ENCODE peak calls at places on chromosomes 5 and 9, in nine cellular contexts. R is Panc1, X is Peyer's patch, Z is fibroblast of lung, A is tibial nerve, Q is SK-N-SH, G is heart right ventricle, U is upper lobe of right lung, B is lower lobe of right lung. L is an unnamed sample.

GRCh38 chr5:75037106-75037505 is 15.3 kb downstream of the GCNT4 start:
- DNase-seq in R (no peak), X (no peak), Z (peak; percentile 20), A (no peak), Q (no peak), G (no peak), U (no peak), B (no peak), L (no peak)

GRCh38 chr9:22170162-22170932 is 161.2 kb upstream of the CDKN2B start:
- DNase-seq in R (no peak), X (no peak), Z (peak; percentile 94), A (no peak), Q (no peak), G (no peak), U (no peak), B (no peak), L (no peak)

GRCh38 chr9:129038109-129038852 is 1.9 kb downstream of the MIGA2 start:
- DNase-seq in R (no peak), X (no peak), Z (no peak), A (no peak), Q (no peak), G (peak; percentile 65), U (no peak), B (no peak), L (peak; percentile 78)

GRCh38 chr5:5688925-5689310 is 266.4 kb downstream of the ICE1 start:
- DNase-seq in R (no peak), X (no peak), Z (no peak), A (no peak), Q (no peak), G (no peak), U (no peak), B (no peak), L (no peak)

GRCh38 chr5:135229122-135229521 is 169.9 kb downstream of the MACROH2A1 start:
- DNase-seq in R (no peak), X (peak; percentile 7), Z (no peak), A (no peak), Q (no peak), G (no peak), U (no peak), B (no peak), L (no peak)

GRCh38 chr5:54985301-54986268 is at the start of gene ESM1:
- DNase-seq in R (no peak), X (no peak), Z (peak; percentile 51), A (no peak), Q (no peak), G (no peak), U (no peak), B (peak; percentile 48), L (no peak)

GRCh38 chr5:148697177-148697820 is 43.0 kb upstream of the HTR4 start:
- DNase-seq in R (no peak), X (no peak), Z (peak; percentile 72), A (no peak), Q (no peak), G (no peak), U (no peak), B (no peak), L (no peak)

GRCh38 chr9:79185866-79186265 is 385.9 kb upstream of the TLE4 start:
- DNase-seq in R (no peak), X (no peak), Z (peak; percentile 46), A (no peak), Q (no peak), G (no peak), U (no peak), B (no peak), L (no peak)

GRCh38 chr9:38331141-38331540 is 61.4 kb upstream of the ALDH1B1 start:
- DNase-seq in R (no peak), X (no peak), Z (no peak), A (no peak), Q (no peak), G (no peak), U (no peak), B (no peak), L (no peak)

GRCh38 chr5:179504600-179505396 is 45.6 kb upstream of the RUFY1 start:
- DNase-seq in R (no peak), X (no peak), Z (no peak), A (no peak), Q (no peak), G (no peak), U (no peak), B (no peak), L (no peak)

GRCh38 chr5:85910335-85910734 is 707.4 kb upstream of the COX7C start:
- DNase-seq in R (no peak), X (no peak), Z (no peak), A (no peak), Q (no peak), G (no peak), U (no peak), B (no peak), L (no peak)

GRCh38 chr5:122999947-123000563 is 36.5 kb downstream of the PPIC start:
- DNase-seq in R (peak; percentile 17), X (no peak), Z (peak; percentile 22), A (peak; percentile 11), Q (no peak), G (peak; percentile 6), U (peak; percentile 64), B (peak; percentile 45), L (no peak)

GRCh38 chr5:72233835-72234234 is 86.2 kb downstream of the MRPS27 start:
- DNase-seq in R (no peak), X (no peak), Z (no peak), A (no peak), Q (no peak), G (no peak), U (no peak), B (no peak), L (no peak)

GRCh38 chr9:127319366-127320121 is 55.0 kb downstream of the GARNL3 start:
- DNase-seq in R (no peak), X (no peak), Z (no peak), A (no peak), Q (no peak), G (no peak), U (no peak), B (no peak), L (no peak)
- H3K27ac ChIP-seq in R (no peak overlapping the region), X (no peak overlapping the region), Z (no peak overlapping the region), A (no peak overlapping the region), Q (peak overlapping the region; percentile 43), G (peak overlapping the region; percentile 17), U (no peak overlapping the region), B (peak overlapping the region; percentile 3), L (peak overlapping the region; percentile 72)

GRCh38 chr9:115086461-115086860 is 31.5 kb downstream of the TNC start:
- DNase-seq in R (no peak), X (no peak), Z (no peak), A (no peak), Q (no peak), G (no peak), U (no peak), B (no peak), L (no peak)

GRCh38 chr9:115086886-115087285 is 31.1 kb downstream of the TNC start:
- DNase-seq in R (no peak), X (no peak), Z (no peak), A (no peak), Q (no peak), G (no peak), U (no peak), B (no peak), L (no peak)

GRCh38 chr9:115084157-115084556 is 33.8 kb downstream of the TNC start:
- DNase-seq in R (no peak), X (no peak), Z (no peak), A (no peak), Q (no peak), G (no peak), U (no peak), B (no peak), L (no peak)

GRCh38 chr9:115085773-115086377 is 32.1 kb downstream of the TNC start:
- DNase-seq in R (no peak), X (no peak), Z (no peak), A (no peak), Q (no peak), G (no peak), U (peak; percentile 52), B (no peak), L (no peak)

DNA sequence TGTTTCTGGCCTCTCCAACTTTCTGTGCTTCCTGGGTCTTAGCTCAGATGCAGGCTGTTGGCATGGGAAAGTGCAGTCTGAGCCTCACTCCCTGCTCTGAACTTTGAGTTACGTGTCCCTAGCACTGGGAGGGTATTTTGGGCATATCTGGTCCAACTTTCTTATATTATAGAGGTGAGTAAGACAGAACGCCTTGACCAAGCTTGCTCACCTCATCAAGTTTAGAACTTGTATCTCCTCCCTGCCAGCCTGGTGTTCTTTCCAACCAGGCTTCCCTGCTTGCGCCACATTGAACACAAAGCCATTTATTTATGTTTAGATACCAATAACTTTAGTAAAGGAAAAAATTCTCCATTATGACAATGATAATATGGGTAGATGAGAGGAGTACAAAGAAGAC is 33.2 kb downstream of the TNC start:
- DNase-seq in R (no peak), X (no peak), Z (no peak), A (no peak), Q (no peak), G (no peak), U (no peak), B (no peak), L (no peak)
- H3K36me3 ChIP-seq in R (no peaks in the 10 kb centered on the region), X (no peaks in the 10 kb centered on the region), Z (peaks cover 27% of the 10 kb centered on the region), A (peaks cover 20% of the 10 kb centered on the region), Q (peaks cover 92% of the 10 kb centered on the region), G (no peaks in the 10 kb centered on the region), U (no peaks in the 10 kb centered on the region), B (no peaks in the 10 kb centered on the region), L (no peaks in the 10 kb centered on the region)

DNA sequence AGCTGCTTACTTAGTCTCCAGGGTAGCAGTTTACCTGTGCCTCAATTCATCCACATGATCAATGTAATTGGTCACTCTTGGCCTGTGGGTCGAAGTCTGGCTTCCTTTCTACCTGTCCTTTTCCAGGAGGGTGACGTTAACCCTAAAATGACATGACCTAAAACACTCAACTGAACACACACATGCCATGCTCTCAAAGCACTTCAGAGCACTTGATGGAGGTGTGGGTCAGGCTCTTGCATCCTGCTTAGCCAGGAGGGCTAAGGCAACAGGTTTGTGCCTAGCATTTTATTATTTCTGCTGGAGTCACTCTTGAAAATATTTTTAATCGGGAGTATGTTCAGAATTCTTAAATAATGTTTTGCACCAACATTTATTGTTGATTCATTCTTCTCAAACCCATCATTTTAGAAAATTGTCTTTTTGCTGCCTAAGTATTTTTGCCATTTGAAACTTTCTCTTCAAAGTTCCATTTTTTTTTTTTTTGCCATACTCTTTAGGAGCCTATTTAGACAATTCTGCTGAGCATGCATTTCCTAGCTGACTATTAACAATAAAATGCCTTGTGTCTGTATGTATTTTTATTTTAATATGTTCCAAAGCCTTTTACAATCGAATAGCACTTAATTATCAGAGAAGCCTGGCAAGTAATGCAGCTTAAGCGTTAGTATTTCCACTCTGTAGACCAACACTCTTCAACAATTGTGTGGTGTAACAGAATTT is 59.1 kb downstream of the ATP10B start:
- DNase-seq in R (no peak), X (no peak), Z (no peak), A (no peak), Q (no peak), G (no peak), U (no peak), B (no peak), L (no peak)
- H3K27ac ChIP-seq in R (no peak overlapping the region), X (no peak overlapping the region), Z (no peak overlapping the region), A (no peak overlapping the region), Q (no peak overlapping the region), G (no peak overlapping the region), U (no peak overlapping the region), B (no peak overlapping the region), L (no peak overlapping the region)

DNA sequence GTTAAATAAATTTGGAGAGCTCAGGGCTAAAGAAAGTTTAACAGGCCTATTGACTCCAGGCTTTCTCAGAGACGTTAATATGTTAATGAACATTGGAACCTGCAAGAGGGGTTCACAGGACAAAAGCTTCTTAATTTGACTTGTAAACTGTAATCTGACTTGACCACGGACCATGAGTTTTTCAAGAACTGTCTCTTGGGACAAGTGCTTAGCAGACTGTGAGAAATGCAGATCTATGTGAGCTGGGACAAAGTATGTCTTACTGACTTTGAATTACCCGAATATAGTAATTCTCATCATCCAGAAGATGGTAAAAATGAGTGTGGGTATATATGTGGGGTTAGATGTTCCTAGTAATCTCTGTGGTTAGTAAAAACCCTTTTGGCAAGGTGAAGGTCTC is 186.6 kb downstream of the ATP10B start:
- DNase-seq in R (no peak), X (no peak), Z (no peak), A (no peak), Q (no peak), G (no peak), U (no peak), B (no peak), L (no peak)
- H3K36me3 ChIP-seq in R (no peaks in the 10 kb centered on the region), X (no peaks in the 10 kb centered on the region), Z (no peaks in the 10 kb centered on the region), A (peaks cover 6% of the 10 kb centered on the region), Q (no peaks in the 10 kb centered on the region), G (no peaks in the 10 kb centered on the region), U (no peaks in the 10 kb centered on the region), B (no peaks in the 10 kb centered on the region), L (no peaks in the 10 kb centered on the region)

L was measured in heart left ventricle.